ENCODE peak calls at places on chromosomes 2 and 18, in ten cellular contexts. K is A549, B is esophagus squamous epithelium, V is heart left ventricle, Q is tibial nerve, W is body of pancreas, I is uterus, Z is esophagus muscularis mucosa, F is stomach, U is gastrocnemius medialis. M is an unnamed sample.
A peak's percentile ranks its signal among the peaks of the same experiment; 100 is the strongest.

GRCh38 chr2:50856112-50856511 is 175.8 kb downstream of the NRXN1 start:
- DNase-seq in K (no peak), B (no peak), V (no peak), Q (no peak), W (no peak), I (no peak), Z (no peak), F (no peak), U (no peak), M (no peak)

GRCh38 chr2:69911985-69912563 is 2.8 kb upstream of the MXD1 start:
- DNase-seq in K (peak; percentile 67), B (no peak), V (no peak), Q (no peak), W (no peak), I (no peak), Z (no peak), F (no peak), U (no peak), M (no peak)

GRCh38 chr2:27960237-27960912 is 69.8 kb downstream of the BABAM2 start:
- DNase-seq in K (no peak), B (no peak), V (no peak), Q (no peak), W (no peak), I (no peak), Z (no peak), F (no peak), U (no peak), M (no peak)

GRCh38 chr2:128414351-128414750 is 95.7 kb upstream of the HS6ST1 start:
- DNase-seq in K (no peak), B (no peak), V (no peak), Q (no peak), W (no peak), I (no peak), Z (peak; percentile 68), F (peak; percentile 10), U (no peak), M (peak; percentile 57)

GRCh38 chr18:814300-815084 is 2.5 kb upstream of the YES1 start:
- DNase-seq in K (no peak), B (no peak), V (no peak), Q (no peak), W (no peak), I (no peak), Z (no peak), F (no peak), U (no peak), M (no peak)

GRCh38 chr2:182941121-182941713 is 74.8 kb upstream of the FRZB start:
- DNase-seq in K (no peak), B (no peak), V (no peak), Q (no peak), W (no peak), I (no peak), Z (no peak), F (no peak), U (no peak), M (no peak)

GRCh38 chr2:1987379-1987778 is 243.1 kb upstream of the PXDN start:
- DNase-seq in K (no peak), B (no peak), V (no peak), Q (no peak), W (no peak), I (no peak), Z (no peak), F (no peak), U (no peak), M (no peak)

GRCh38 chr18:1302861-1303260 is 398.2 kb downstream of the ADCYAP1 start:
- DNase-seq in K (no peak), B (no peak), V (no peak), Q (no peak), W (no peak), I (no peak), Z (no peak), F (no peak), U (no peak), M (no peak)

GRCh38 chr18:76208632-76209308 is 286.3 kb downstream of the ZNF516 start:
- DNase-seq in K (no peak), B (no peak), V (no peak), Q (no peak), W (no peak), I (no peak), Z (no peak), F (no peak), U (no peak), M (no peak)

GRCh38 chr18:62973689-62974088 is 258.3 kb downstream of the PHLPP1 start:
- DNase-seq in K (no peak), B (no peak), V (no peak), Q (no peak), W (no peak), I (no peak), Z (no peak), F (no peak), U (no peak), M (no peak)

GRCh38 chr2:27241761-27242613 is 20.9 kb downstream of the SLC30A3 start:
- DNase-seq in K (no peak), B (no peak), V (no peak), Q (no peak), W (no peak), I (no peak), Z (no peak), F (no peak), U (no peak), M (no peak)

GRCh38 chr2:61905372-61906186 is at the start of gene COMMD1:
- DNase-seq in K (peak; percentile 81), B (no peak), V (peak; percentile 88), Q (peak; percentile 54), W (peak; percentile 89), I (peak; percentile 61), Z (peak; percentile 96), F (peak; percentile 86), U (peak; percentile 72), M (peak; percentile 95)
- TF ChIP-seq POLR2A in K (peak; percentile 98), B (no peak), V (no peak), Q (peak; percentile 40), W (peak; percentile 78), I (peak; percentile 36), Z (no peak), F (peak; percentile 20), U (peak; percentile 39), M (no peak)

DNA sequence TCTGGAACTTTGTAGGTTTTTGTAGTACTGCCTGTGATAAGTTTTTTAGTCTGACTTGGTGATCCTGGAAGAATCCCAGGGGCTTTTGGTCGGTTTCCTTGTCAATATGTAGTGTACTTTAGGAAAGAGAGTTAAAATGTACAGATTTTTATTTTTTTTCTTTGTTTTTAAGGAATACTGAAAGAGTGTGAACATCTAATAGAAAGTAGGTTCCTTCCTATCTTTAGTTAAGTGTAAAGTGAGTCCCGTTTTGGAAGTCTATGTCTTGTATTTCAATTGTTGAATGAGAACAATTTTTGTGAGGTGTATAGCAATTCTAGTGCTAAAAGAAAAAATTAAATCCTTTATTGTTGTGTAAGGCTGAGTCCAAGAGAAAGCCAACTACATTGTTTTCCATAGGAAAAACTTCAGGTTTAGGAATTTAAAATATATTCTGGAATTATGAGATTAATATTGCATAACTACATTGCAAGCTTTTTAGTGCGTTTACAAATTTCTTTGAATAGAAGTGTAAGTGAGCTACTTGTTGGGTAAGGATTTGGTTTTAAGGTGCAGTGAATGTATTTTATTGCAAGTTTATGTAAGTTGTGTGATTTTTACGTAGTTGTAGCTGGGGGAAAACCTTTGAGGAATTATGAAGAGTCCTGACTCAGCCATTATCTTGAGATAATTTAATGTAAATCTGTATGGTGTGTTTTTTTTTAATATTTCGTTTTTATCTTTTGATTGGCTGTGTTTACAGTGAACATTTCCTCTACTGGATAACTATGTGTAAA is 1.7 kb downstream of the VAPA start:
- DNase-seq in K (no peak), B (no peak), V (no peak), Q (no peak), W (no peak), I (no peak), Z (no peak), F (no peak), U (no peak), M (no peak)
- TF ChIP-seq POLR2A in K (no peak), B (no peak), V (no peak), Q (peak; percentile 9), W (no peak), I (no peak), Z (no peak), F (no peak), U (no peak), M (no peak)

DNA sequence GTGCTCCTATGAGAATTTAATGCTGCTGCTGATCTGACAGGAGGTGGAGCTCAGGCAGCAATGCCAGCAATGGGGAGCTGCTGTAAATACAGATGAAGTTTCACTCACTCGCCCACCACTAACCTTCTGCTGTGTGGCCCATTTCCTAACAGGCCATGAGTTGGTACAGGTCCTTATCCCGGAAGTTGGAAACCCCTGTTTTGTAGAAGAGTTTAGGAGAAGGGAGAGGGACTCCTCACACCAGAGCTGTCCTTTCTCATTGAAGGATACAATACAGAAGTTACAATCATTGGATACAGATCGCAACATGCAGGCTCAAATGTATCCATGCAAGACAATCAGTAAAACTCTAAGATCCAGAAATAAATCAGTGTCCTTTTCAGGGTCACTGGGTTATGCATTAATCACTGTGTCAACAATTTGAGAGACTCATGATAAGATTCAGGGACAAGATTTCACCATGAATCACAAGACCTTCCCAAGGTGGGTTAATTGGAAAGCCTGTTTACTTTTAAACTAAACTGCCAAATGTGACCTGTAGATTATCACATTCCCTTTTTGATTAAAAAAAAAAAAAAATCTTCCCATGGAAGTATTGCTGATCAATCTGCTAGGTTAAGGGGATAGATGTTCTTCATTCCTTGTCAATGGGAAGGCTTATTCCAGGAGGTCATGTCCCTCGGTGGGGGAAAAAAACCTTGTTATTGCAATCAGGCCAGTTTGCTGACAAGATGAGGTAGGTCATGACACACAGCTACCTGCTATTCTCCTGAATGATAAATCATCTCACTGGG is 97.2 kb downstream of the SP100 start:
- DNase-seq in K (peak; percentile 31), B (no peak), V (no peak), Q (no peak), W (no peak), I (no peak), Z (no peak), F (no peak), U (no peak), M (no peak)
- TF ChIP-seq POLR2A in K (no peak), B (no peak), V (no peak), Q (no peak), W (no peak), I (no peak), Z (no peak), F (no peak), U (no peak), M (no peak)

GRCh38 chr2:201116115-201116958 is at the start of gene CFLAR:
- DNase-seq in K (peak; percentile 80), B (no peak), V (peak; percentile 87), Q (peak; percentile 57), W (peak; percentile 81), I (peak; percentile 76), Z (peak; percentile 94), F (peak; percentile 74), U (peak; percentile 86), M (peak; percentile 78)

GRCh38 chr2:201116959-201117734 is 1.2 kb downstream of the CFLAR start:
- DNase-seq in K (peak; percentile 88), B (no peak), V (peak; percentile 78), Q (peak; percentile 76), W (peak; percentile 70), I (peak; percentile 80), Z (peak; percentile 95), F (peak; percentile 70), U (peak; percentile 79), M (peak; percentile 84)

GRCh38 chr2:201120500-201120899 is 4.5 kb downstream of the CFLAR start:
- DNase-seq in K (no peak), B (no peak), V (no peak), Q (no peak), W (no peak), I (no peak), Z (no peak), F (no peak), U (no peak), M (no peak)

GRCh38 chr2:201118957-201119848 is 3.2 kb downstream of the CFLAR start:
- DNase-seq in K (no peak), B (no peak), V (no peak), Q (no peak), W (no peak), I (no peak), Z (no peak), F (no peak), U (no peak), M (no peak)

GRCh38 chr2:201118121-201118956 is 2.4 kb downstream of the CFLAR start:
- DNase-seq in K (peak; percentile 91), B (peak; percentile 59), V (peak; percentile 95), Q (peak; percentile 84), W (peak; percentile 88), I (peak; percentile 89), Z (peak; percentile 98), F (peak; percentile 84), U (peak; percentile 98), M (peak; percentile 97)
- TF ChIP-seq POLR2A in K (peak; percentile 33), B (no peak), V (no peak), Q (peak; percentile 61), W (peak; percentile 82), I (peak; percentile 20), Z (no peak), F (no peak), U (peak; percentile 68), M (no peak)